ENCODE peak calls at places on chromosomes 3 and 15, in ten cellular contexts. N is MCF 10A; Q is fibroblast of lung; H is chondrocyte; G is upper lobe of left lung; I is HepG2; M is CD8-positive, alpha-beta T cell; Z is mesothelial cell of epicardium; P is hepatocyte; L is Calu3. D is an unnamed sample.

GRCh38 chr3:52070724-52071621 is 14.6 kb upstream of the DUSP7 start:
- DNase-seq in N (no peak), Q (no peak), H (no peak), G (peak), I (no peak), M (no peak), Z (no peak), P (no peak), L (no peak), D (no peak)

GRCh38 chr3:129571605-129572547 is 28.9 kb downstream of the H1-8 start:
- DNase-seq in N (no peak), Q (no peak), H (no peak), G (no peak), I (no peak), M (no peak), Z (no peak), P (no peak), L (no peak), D (no peak)

GRCh38 chr3:171712168-171712938 is 97.9 kb downstream of the PLD1 start:
- DNase-seq in N (no peak), Q (peak), H (no peak), G (no peak), I (no peak), M (no peak), Z (no peak), P (no peak), L (no peak), D (no peak)

GRCh38 chr3:101999177-101999778 is 150.0 kb downstream of the NFKBIZ start:
- DNase-seq in N (no peak), Q (no peak), H (no peak), G (no peak), I (no peak), M (no peak), Z (no peak), P (no peak), L (no peak), D (no peak)

GRCh38 chr3:48997714-48998637 is 7.9 kb downstream of the P4HTM start:
- DNase-seq in N (no peak), Q (no peak), H (no peak), G (no peak), I (no peak), M (no peak), Z (no peak), P (no peak), L (no peak), D (no peak)

GRCh38 chr15:62665449-62665848 is 377.1 kb upstream of the TPM1 start:
- DNase-seq in N (no peak), Q (no peak), H (no peak), G (no peak), I (peak), M (no peak), Z (no peak), P (no peak), L (no peak), D (no peak)

GRCh38 chr3:174869448-174869847 is 10.3 kb downstream of the NAALADL2 start:
- DNase-seq in N (no peak), Q (peak), H (no peak), G (no peak), I (no peak), M (no peak), Z (no peak), P (no peak), L (no peak), D (no peak)

GRCh38 chr3:38698061-38698460 is 48.6 kb upstream of the SCN5A start:
- DNase-seq in N (no peak), Q (no peak), H (no peak), G (no peak), I (no peak), M (no peak), Z (no peak), P (no peak), L (no peak), D (no peak)

GRCh38 chr3:69364354-69364753 is 21.5 kb downstream of the FRMD4B start:
- DNase-seq in N (peak), Q (no peak), H (no peak), G (no peak), I (no peak), M (no peak), Z (no peak), P (no peak), L (no peak), D (no peak)

GRCh38 chr15:93121994-93122910 is 33.2 kb upstream of the RGMA start:
- DNase-seq in N (no peak), Q (no peak), H (no peak), G (no peak), I (no peak), M (no peak), Z (no peak), P (no peak), L (no peak), D (no peak)

GRCh38 chr3:17307482-17307881 is 422.7 kb downstream of the PLCL2 start:
- DNase-seq in N (peak), Q (no peak), H (no peak), G (no peak), I (no peak), M (no peak), Z (no peak), P (no peak), L (no peak), D (no peak)

GRCh38 chr3:28868897-28869296 is 412.0 kb upstream of the RBMS3 start:
- DNase-seq in N (no peak), Q (no peak), H (no peak), G (no peak), I (no peak), M (no peak), Z (no peak), P (no peak), L (no peak), D (no peak)

GRCh38 chr15:57340673-57341259 is 35.5 kb upstream of the CGNL1 start:
- DNase-seq in N (peak), Q (peak), H (no peak), G (peak), I (peak), M (no peak), Z (no peak), P (peak), L (peak), D (no peak)

GRCh38 chr3:133135303-133135702 is 97.1 kb downstream of the TMEM108 start:
- DNase-seq in N (no peak), Q (no peak), H (no peak), G (no peak), I (no peak), M (no peak), Z (no peak), P (no peak), L (no peak), D (no peak)

GRCh38 chr15:27235161-27235560 is 264.2 kb downstream of the GABRG3 start:
- DNase-seq in N (no peak), Q (no peak), H (no peak), G (no peak), I (no peak), M (no peak), Z (no peak), P (no peak), L (no peak), D (no peak)

GRCh38 chr3:89107461-89108035 is at the start of gene EPHA3:
- DNase-seq in N (peak), Q (peak), H (peak), G (peak), I (peak), M (no peak), Z (peak), P (peak), L (peak), D (peak)

GRCh38 chr3:31434819-31435218 is 97.9 kb upstream of the STT3B start:
- DNase-seq in N (no peak), Q (no peak), H (no peak), G (no peak), I (no peak), M (no peak), Z (no peak), P (no peak), L (no peak), D (no peak)

GRCh38 chr3:31436830-31437229 is 95.9 kb upstream of the STT3B start:
- DNase-seq in N (no peak), Q (no peak), H (no peak), G (no peak), I (no peak), M (no peak), Z (no peak), P (no peak), L (no peak), D (no peak)

GRCh38 chr3:31431322-31431721 is 101.4 kb upstream of the STT3B start:
- DNase-seq in N (no peak), Q (no peak), H (no peak), G (no peak), I (no peak), M (no peak), Z (no peak), P (no peak), L (no peak), D (no peak)

GRCh38 chr3:31433679-31433992 is 99.1 kb upstream of the STT3B start:
- DNase-seq in N (no peak), Q (no peak), H (no peak), G (no peak), I (no peak), M (no peak), Z (no peak), P (no peak), L (no peak), D (no peak)

GRCh38 chr3:31432897-31433678 is 99.6 kb upstream of the STT3B start:
- DNase-seq in N (no peak), Q (peak), H (no peak), G (no peak), I (no peak), M (no peak), Z (no peak), P (no peak), L (no peak), D (no peak)
- TF ChIP-seq CTCF in N (no peak), Q (no peak), H (no peak), G (no peak), I (no peak), M (no peak), Z (no peak), P (no peak), L (no peak), D (no peak)

GRCh38 chr3:57184516-57184915 is 15.3 kb downstream of the HESX1 start:
- DNase-seq in N (no peak), Q (no peak), H (no peak), G (no peak), I (no peak), M (no peak), Z (no peak), P (no peak), L (no peak), D (no peak)

GRCh38 chr3:57176045-57176444 is 10.9 kb upstream of the IL17RD start:
- DNase-seq in N (no peak), Q (no peak), H (no peak), G (no peak), I (no peak), M (no peak), Z (no peak), P (no peak), L (no peak), D (no peak)

DNA sequence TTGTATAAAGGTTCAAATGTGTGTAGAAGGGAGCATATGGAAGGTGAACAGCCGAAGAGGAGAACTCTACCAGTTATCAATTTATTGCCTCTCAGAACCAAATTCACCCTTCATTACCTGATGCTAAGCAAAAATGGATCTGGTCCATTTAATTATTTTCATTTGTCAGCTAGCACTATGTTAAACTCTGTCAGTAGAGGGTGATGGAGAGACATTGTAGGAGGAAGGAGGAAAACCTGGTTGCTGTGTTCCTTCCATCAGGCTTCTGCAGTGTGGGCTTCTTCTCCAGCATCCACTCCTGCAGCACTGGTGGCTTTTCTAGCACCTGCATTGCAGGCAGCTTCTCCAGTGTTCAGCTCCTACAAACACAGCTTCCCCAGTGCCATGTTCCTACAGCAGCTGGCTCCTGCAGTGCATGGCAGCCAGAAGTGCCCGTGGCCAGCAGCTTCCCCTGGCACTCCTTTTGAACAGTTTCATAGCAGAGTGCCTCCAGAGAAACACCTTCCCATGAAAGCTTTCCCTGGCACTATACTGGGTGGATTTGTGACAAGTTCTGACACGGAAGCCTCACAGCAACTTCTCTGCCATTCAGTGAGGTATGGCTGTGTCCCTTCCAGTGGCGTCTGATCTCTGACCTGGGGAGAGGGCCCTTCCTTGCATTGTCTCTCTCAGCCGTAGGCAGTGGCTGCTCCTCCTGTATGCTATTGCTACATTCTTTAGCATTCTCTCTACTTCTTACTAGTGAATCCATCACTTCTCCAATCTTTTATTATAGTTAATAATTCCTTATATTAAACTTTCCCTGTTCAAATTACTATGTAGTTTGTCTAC is 14.6 kb upstream of the IL17RD start:
- DNase-seq in N (peak), Q (peak), H (no peak), G (no peak), I (peak), M (no peak), Z (no peak), P (peak), L (no peak), D (no peak)
- TF ChIP-seq CTCF in N (peak), Q (peak), H (peak), G (no peak), I (peak), M (no peak), Z (no peak), P (peak), L (no peak), D (no peak)

DNA sequence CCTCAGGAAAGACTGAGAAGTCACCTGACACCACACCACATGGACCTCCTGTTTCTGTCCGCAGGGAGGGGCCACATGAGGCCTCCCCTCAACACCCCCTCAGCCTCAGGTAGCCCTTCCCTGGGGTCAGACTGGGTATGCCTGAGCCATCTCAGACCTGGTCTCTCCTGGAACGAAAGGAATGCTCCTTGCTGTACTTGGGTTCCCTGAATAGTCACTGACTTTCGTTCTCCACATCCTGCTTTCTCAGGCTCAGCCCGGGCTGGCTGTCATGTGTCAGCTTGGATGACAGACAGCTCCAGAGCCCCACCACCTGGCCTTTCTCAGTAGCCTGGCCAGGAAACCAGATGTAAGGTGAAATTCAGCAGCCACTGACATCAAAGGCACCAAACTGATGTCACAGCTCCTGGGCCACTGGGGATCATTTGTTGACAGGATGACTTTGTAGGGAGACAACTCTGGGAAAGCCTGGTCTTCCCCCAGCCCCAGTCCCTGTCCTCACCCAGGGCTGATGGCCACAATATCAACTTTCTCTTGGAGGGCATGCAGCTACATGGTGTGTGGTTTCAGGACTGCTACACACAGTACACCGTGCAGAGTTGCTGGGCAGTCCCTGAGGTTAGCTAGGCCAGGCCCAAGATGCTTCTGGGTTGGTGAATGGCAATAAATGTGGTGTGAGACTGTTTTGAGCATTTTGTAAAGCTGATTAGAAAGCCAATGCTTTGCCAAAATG is 141.4 kb upstream of the MRPS22 start:
- DNase-seq in N (peak), Q (no peak), H (no peak), G (no peak), I (peak), M (no peak), Z (no peak), P (peak), L (peak), D (no peak)
- TF ChIP-seq CTCF in N (peak), Q (no peak), H (peak), G (no peak), I (peak), M (no peak), Z (no peak), P (peak), L (peak), D (no peak)

GRCh38 chr3:191136347-191136746 is 62.7 kb upstream of the OSTN start:
- DNase-seq in N (peak), Q (peak), H (no peak), G (no peak), I (peak), M (no peak), Z (no peak), P (no peak), L (peak), D (no peak)
- TF ChIP-seq CTCF in N (peak), Q (peak), H (peak), G (no peak), I (peak), M (no peak), Z (no peak), P (no peak), L (peak), D (no peak)

DNA sequence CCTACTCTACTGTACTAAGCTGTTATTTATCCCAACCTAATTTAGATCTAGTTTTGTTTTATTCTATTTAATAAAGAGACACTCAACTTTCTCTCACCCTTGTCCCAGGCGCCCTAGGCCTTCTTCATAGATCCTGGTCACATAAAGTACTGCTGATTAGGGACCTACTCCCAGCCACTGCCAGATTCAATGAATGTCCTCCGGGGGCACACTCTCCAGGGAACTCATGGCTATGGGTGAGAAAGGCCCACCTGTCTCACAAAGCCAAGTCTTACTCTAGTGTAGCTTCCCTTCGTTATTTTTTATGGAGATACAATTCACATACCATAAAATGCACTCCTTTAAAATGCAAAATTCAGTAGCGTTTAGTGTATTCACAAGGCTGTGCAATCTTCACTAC is 87.9 kb downstream of the ADCY5 start:
- DNase-seq in N (no peak), Q (no peak), H (no peak), G (no peak), I (no peak), M (no peak), Z (no peak), P (no peak), L (no peak), D (no peak)
- TF ChIP-seq CTCF in N (no peak), Q (no peak), H (peak), G (no peak), I (no peak), M (no peak), Z (no peak), P (no peak), L (no peak), D (no peak)

GRCh38 chr3:23762214-23763039 is 43.3 kb upstream of the UBE2E1 start:
- DNase-seq in N (no peak), Q (no peak), H (no peak), G (no peak), I (no peak), M (no peak), Z (no peak), P (no peak), L (no peak), D (peak)

GRCh38 chr3:23760325-23760724 is 45.4 kb upstream of the UBE2E1 start:
- DNase-seq in N (no peak), Q (no peak), H (no peak), G (no peak), I (no peak), M (no peak), Z (no peak), P (no peak), L (no peak), D (no peak)

GRCh38 chr3:23763040-23763477 is 42.7 kb upstream of the UBE2E1 start:
- DNase-seq in N (no peak), Q (peak), H (no peak), G (no peak), I (no peak), M (no peak), Z (no peak), P (no peak), L (no peak), D (no peak)

GRCh38 chr3:23760871-23761373 is 44.8 kb upstream of the UBE2E1 start:
- DNase-seq in N (no peak), Q (no peak), H (no peak), G (no peak), I (no peak), M (no peak), Z (no peak), P (no peak), L (no peak), D (no peak)

GRCh38 chr3:23761440-23761896 is 44.3 kb upstream of the UBE2E1 start:
- DNase-seq in N (peak), Q (peak), H (no peak), G (no peak), I (peak), M (no peak), Z (no peak), P (peak), L (peak), D (no peak)
- TF ChIP-seq CTCF in N (peak), Q (peak), H (peak), G (no peak), I (peak), M (no peak), Z (no peak), P (peak), L (no peak), D (no peak)

GRCh38 chr15:73602992-73603391 is 30.2 kb downstream of the NPTN start:
- DNase-seq in N (no peak), Q (no peak), H (no peak), G (no peak), I (no peak), M (no peak), Z (no peak), P (no peak), L (no peak), D (no peak)

GRCh38 chr15:73604477-73604876 is 28.7 kb downstream of the NPTN start:
- DNase-seq in N (no peak), Q (no peak), H (no peak), G (no peak), I (no peak), M (no peak), Z (no peak), P (no peak), L (no peak), D (no peak)

GRCh38 chr15:73601449-73602425 is 31.5 kb downstream of the NPTN start:
- DNase-seq in N (peak), Q (peak), H (no peak), G (peak), I (peak), M (no peak), Z (no peak), P (peak), L (peak), D (no peak)

GRCh38 chr15:73600413-73601050 is 32.7 kb downstream of the NPTN start:
- DNase-seq in N (no peak), Q (no peak), H (no peak), G (no peak), I (no peak), M (no peak), Z (no peak), P (peak), L (no peak), D (no peak)

GRCh38 chr15:73602444-73602843 is 30.7 kb downstream of the NPTN start:
- DNase-seq in N (no peak), Q (no peak), H (no peak), G (no peak), I (no peak), M (no peak), Z (no peak), P (no peak), L (no peak), D (no peak)
- TF ChIP-seq CTCF in N (no peak), Q (no peak), H (no peak), G (no peak), I (no peak), M (no peak), Z (no peak), P (no peak), L (no peak), D (no peak)